ENCODE peak calls at places on chromosome 17, in nine cellular contexts. F is hepatocyte; K is left ventricle myocardium inferior; X is body of pancreas; N is uterus; V is CD4-positive, alpha-beta memory T cell; U is colonic mucosa; L is left lung; T is MM.1S. O is an unnamed sample.

GRCh38 chr17:66778531-66778930 is 56.4 kb upstream of the CACNG5 start:
- DNase-seq in X (no peak), U (no peak), L (no peak), F (no peak), N (no peak), V (no peak), K (no peak), T (no peak), O (no peak)

GRCh38 chr17:36599546-36600250 is 1.7 kb upstream of the MRM1 start:
- DNase-seq in K (no peak), X (no peak), F (no peak), U (no peak), L (no peak), V (no peak), T (no peak), N (no peak), O (peak; percentile 41)

GRCh38 chr17:59073972-59074371 is 32.7 kb downstream of the TRIM37 start:
- DNase-seq in T (no peak), V (no peak), N (no peak), F (no peak), X (no peak), L (no peak), U (no peak), K (no peak), O (no peak)

GRCh38 chr17:3989156-3989886 is 25.1 kb upstream of the ATP2A3 start:
- DNase-seq in K (no peak), U (no peak), L (no peak), T (no peak), V (no peak), N (no peak), F (no peak), X (no peak), O (peak; percentile 26)

GRCh38 chr17:60077672-60078519 is 825 bp downstream of the HEATR6 start:
- DNase-seq in N (no peak), U (no peak), T (no peak), L (no peak), F (peak; percentile 30), K (no peak), V (peak; percentile 33), X (no peak), O (no peak)

GRCh38 chr17:296382-296781 is 56.2 kb downstream of the RPH3AL start:
- DNase-seq in K (no peak), F (no peak), V (no peak), N (no peak), X (no peak), L (no peak), U (no peak), T (no peak), O (peak; percentile 25)

GRCh38 chr17:5011928-5012327 is 14.2 kb downstream of the KIF1C start:
- DNase-seq in K (no peak), V (no peak), L (no peak), N (no peak), U (no peak), F (no peak), T (no peak), X (no peak), O (no peak)

GRCh38 chr17:10737168-10737622 is 7.4 kb upstream of the TMEM220 start:
- DNase-seq in T (peak; percentile 12), U (peak; percentile 91), K (peak; percentile 32), X (peak; percentile 76), F (peak; percentile 87), V (peak; percentile 21), N (peak; percentile 52), L (no peak), O (peak; percentile 77)

GRCh38 chr17:44159519-44160210 is 10.8 kb upstream of the ASB16 start:
- DNase-seq in L (peak; percentile 20), X (no peak), T (no peak), N (peak; percentile 52), K (no peak), V (peak; percentile 18), F (peak; percentile 55), U (no peak), O (no peak)

GRCh38 chr17:44828919-44829557 is 1.0 kb downstream of the GJC1 start:
- DNase-seq in L (no peak), U (no peak), K (no peak), T (no peak), X (no peak), V (peak; percentile 20), F (no peak), N (no peak), O (no peak)

GRCh38 chr17:55069983-55070529 is 101.5 kb downstream of the STXBP4 start:
- DNase-seq in T (no peak), U (no peak), F (no peak), K (no peak), N (no peak), V (no peak), X (no peak), L (no peak), O (no peak)

GRCh38 chr17:72976971-72977767 is 115.3 kb downstream of the SLC39A11 start:
- DNase-seq in L (no peak), V (no peak), U (no peak), T (no peak), X (peak; percentile 64), N (peak; percentile 23), K (peak; percentile 38), F (peak; percentile 75), O (no peak)

GRCh38 chr17:37064166-37064565 is 115.4 kb downstream of the AATF start:
- DNase-seq in K (no peak), U (no peak), T (no peak), X (no peak), V (no peak), L (no peak), F (no peak), N (no peak), O (no peak)

GRCh38 chr17:18250259-18250658 is 8.3 kb downstream of the FLII start:
- DNase-seq in X (peak; percentile 91), K (no peak), V (no peak), T (no peak), L (no peak), N (no peak), F (no peak), U (peak; percentile 80), O (no peak)

GRCh38 chr17:41328207-41328606 is 12.7 kb upstream of the KRTAP17-1 start:
- DNase-seq in T (no peak), V (no peak), K (no peak), U (no peak), X (no peak), F (no peak), L (no peak), N (no peak), O (no peak)

GRCh38 chr17:82351254-82351712 is 7.8 kb upstream of the TEX19 start:
- DNase-seq in N (no peak), T (peak; percentile 98), K (no peak), U (no peak), X (no peak), L (no peak), V (no peak), F (no peak), O (no peak)

GRCh38 chr17:77851921-77852320 is 106.6 kb upstream of the TNRC6C start:
- DNase-seq in L (no peak), N (no peak), T (no peak), K (no peak), F (no peak), V (no peak), U (no peak), X (no peak), O (no peak)

GRCh38 chr17:2008332-2009126 is 16.6 kb downstream of the RTN4RL1 start:
- DNase-seq in V (no peak), L (no peak), N (no peak), T (no peak), K (no peak), X (no peak), F (peak; percentile 56), U (peak; percentile 54), O (no peak)

GRCh38 chr17:1999557-2000251 is 25.4 kb downstream of the RTN4RL1 start:
- DNase-seq in K (peak; percentile 57), F (peak; percentile 71), L (no peak), N (no peak), V (no peak), T (peak; percentile 79), X (peak; percentile 91), U (peak; percentile 57), O (no peak)

GRCh38 chr17:2002767-2003329 is 22.3 kb downstream of the RTN4RL1 start:
- DNase-seq in T (no peak), N (no peak), X (peak; percentile 43), U (no peak), V (no peak), F (no peak), L (no peak), K (no peak), O (no peak)

GRCh38 chr17:2003525-2003924 is 21.6 kb downstream of the RTN4RL1 start:
- DNase-seq in L (no peak), X (no peak), V (no peak), N (no peak), T (no peak), U (no peak), F (no peak), K (no peak), O (no peak)

GRCh38 chr17:2004435-2004952 is 20.6 kb downstream of the RTN4RL1 start:
- DNase-seq in K (no peak), T (no peak), V (no peak), N (no peak), L (no peak), F (no peak), X (no peak), U (no peak), O (no peak)
- H3K4me1 ChIP-seq in K (peaks cover 13% of the 10 kb centered on the region), T (peaks cover 7% of the 10 kb centered on the region), V (no peaks in the 10 kb centered on the region), N (no peaks in the 10 kb centered on the region), L (peaks cover 7% of the 10 kb centered on the region), F (peaks cover 8% of the 10 kb centered on the region), X (peaks cover 26% of the 10 kb centered on the region), U (peaks cover 8% of the 10 kb centered on the region), O (peaks cover 11% of the 10 kb centered on the region)

GRCh38 chr17:8072727-8073461 is 14.6 kb downstream of the ALOX12B start:
- DNase-seq in N (no peak), F (peak; percentile 44), L (peak; percentile 78), T (no peak), K (no peak), U (no peak), V (peak; percentile 27), X (peak; percentile 23), O (peak; percentile 49)
- H3K4me3 ChIP-seq in N (no peak overlapping the region), F (no peak overlapping the region), L (no peak overlapping the region), T (no peak overlapping the region), K (peak overlapping the region; percentile 34), U (no peak overlapping the region), V (no peak overlapping the region), X (no peak overlapping the region), O (peak overlapping the region; percentile 19)

GRCh38 chr17:57609125-57609877 is 135.8 kb downstream of the CCDC182 start:
- DNase-seq in N (no peak), L (no peak), V (no peak), X (peak; percentile 56), K (no peak), T (no peak), F (peak; percentile 45), U (no peak), O (no peak)
- H3K4me1 ChIP-seq in N (peaks cover 4% of the 10 kb centered on the region), L (peaks cover 21% of the 10 kb centered on the region), V (peaks cover 68% of the 10 kb centered on the region), X (peaks cover 57% of the 10 kb centered on the region), K (peaks cover 25% of the 10 kb centered on the region), T (peaks cover 31% of the 10 kb centered on the region), F (peaks cover 18% of the 10 kb centered on the region), U (peaks cover 21% of the 10 kb centered on the region), O (peaks cover 24% of the 10 kb centered on the region)

DNA sequence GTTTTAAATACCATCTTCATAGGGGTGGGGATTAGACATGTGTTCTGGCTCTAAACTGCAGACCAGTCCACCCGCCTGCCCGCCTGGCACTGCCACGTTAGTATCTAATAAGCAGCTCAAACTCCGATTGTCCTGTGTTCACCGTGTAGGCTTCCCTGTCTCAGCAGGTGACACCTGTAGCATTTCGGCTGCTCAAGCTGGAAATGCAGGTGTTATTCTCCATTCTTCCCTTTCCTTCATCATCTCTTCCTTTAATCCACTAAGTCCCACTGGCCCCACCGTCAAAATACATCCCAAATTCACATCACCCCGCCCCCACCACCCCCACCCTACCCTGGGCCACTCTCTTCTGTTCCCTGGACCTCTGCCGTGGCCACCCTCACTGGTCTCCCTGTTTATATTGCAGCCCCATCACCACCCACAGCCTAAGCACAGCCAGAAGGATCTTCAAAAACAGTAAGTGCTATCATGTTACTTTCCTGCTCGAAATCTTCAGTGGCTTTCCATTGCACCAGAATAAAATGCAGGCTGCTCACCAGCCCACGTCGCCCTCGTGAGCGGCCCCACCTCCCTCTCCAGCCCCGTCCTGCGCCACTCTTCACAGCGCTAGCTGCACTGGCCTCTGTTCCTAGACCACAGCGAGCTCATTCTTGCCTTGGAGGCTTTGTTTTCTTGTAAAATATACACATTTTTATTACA is 65.1 kb downstream of the RTN4RL1 start:
- DNase-seq in V (no peak), K (no peak), U (no peak), X (no peak), L (no peak), T (no peak), N (no peak), F (peak; percentile 53), O (no peak)
- H3K4me3 ChIP-seq in V (no peak overlapping the region), K (peak overlapping the region; percentile 25), U (no peak overlapping the region), X (no peak overlapping the region), L (no peak overlapping the region), T (no peak overlapping the region), N (no peak overlapping the region), F (no peak overlapping the region), O (no peak overlapping the region)